ENCODE peak calls at places on chromosomes 5 and 9, in eight cellular contexts. T, V, S, M, X, G, N and A are unnamed samples.

GRCh38 chr5:133790898-133791297 is 177.5 kb downstream of the C5orf15 start:
- DNase-seq in T (no peak), V (no peak), S (no peak), M (no peak), X (no peak), G (no peak), N (no peak), A (no peak)

GRCh38 chr5:67152400-67152799 is 44.2 kb downstream of the CD180 start:
- DNase-seq in T (no peak), V (no peak), S (no peak), M (no peak), X (no peak), G (no peak), N (no peak), A (no peak)

GRCh38 chr9:114286146-114286679 is 36.7 kb upstream of the ORM1 start:
- DNase-seq in T (no peak), V (no peak), S (no peak), M (no peak), X (no peak), G (no peak), N (no peak), A (no peak)

GRCh38 chr9:133162802-133163558 is 734 bp downstream of the GBGT1 start:
- DNase-seq in T (no peak), V (no peak), S (no peak), M (no peak), X (no peak), G (no peak), N (no peak), A (no peak)

GRCh38 chr9:89811896-89812450 is 207.2 kb downstream of the GADD45G start:
- DNase-seq in T (no peak), V (no peak), S (no peak), M (no peak), X (no peak), G (no peak), N (no peak), A (no peak)

GRCh38 chr5:109695005-109695926 is 5.5 kb downstream of the MAN2A1 start:
- DNase-seq in T (peak; percentile 58), V (no peak), S (no peak), M (no peak), X (no peak), G (no peak), N (no peak), A (no peak)

GRCh38 chr9:9804109-9804508 is 808.7 kb downstream of the PTPRD start:
- DNase-seq in T (no peak), V (no peak), S (no peak), M (no peak), X (no peak), G (no peak), N (no peak), A (no peak)

GRCh38 chr5:129094924-129095797 is 612 bp downstream of the ISOC1 start:
- DNase-seq in T (peak; percentile 21), V (no peak), S (peak; percentile 39), M (peak; percentile 57), X (no peak), G (no peak), N (peak; percentile 59), A (peak; percentile 61)

GRCh38 chr5:177432905-177433657 is 6.6 kb downstream of the GRK6 start:
- DNase-seq in T (no peak), V (no peak), S (no peak), M (no peak), X (no peak), G (no peak), N (no peak), A (no peak)

GRCh38 chr5:36692791-36693763 is 86.7 kb downstream of the SLC1A3 start:
- DNase-seq in T (no peak), V (peak; percentile 12), S (peak; percentile 60), M (peak; percentile 65), X (peak; percentile 52), G (no peak), N (peak; percentile 43), A (peak; percentile 72)

GRCh38 chr5:158976035-158976434 is 123.7 kb downstream of the EBF1 start:
- DNase-seq in T (no peak), V (no peak), S (peak; percentile 83), M (no peak), X (peak; percentile 19), G (no peak), N (no peak), A (peak; percentile 83)

GRCh38 chr5:141866111-141866510 is 12.1 kb downstream of the PCDH1 start:
- DNase-seq in T (no peak), V (no peak), S (no peak), M (peak; percentile 79), X (no peak), G (no peak), N (no peak), A (no peak)

GRCh38 chr5:42656661-42657035 is 100.0 kb upstream of the CCDC152 start:
- DNase-seq in T (no peak), V (no peak), S (no peak), M (no peak), X (no peak), G (no peak), N (no peak), A (peak; percentile 18)

GRCh38 chr9:72464819-72465218 is 56.6 kb upstream of the TMC1 start:
- DNase-seq in T (no peak), V (no peak), S (no peak), M (no peak), X (no peak), G (no peak), N (no peak), A (no peak)

GRCh38 chr9:35054185-35054835 is 18.1 kb downstream of the VCP start:
- DNase-seq in T (no peak), V (no peak), S (no peak), M (no peak), X (no peak), G (no peak), N (no peak), A (no peak)

GRCh38 chr9:99978221-99978620 is 71.8 kb downstream of the STX17 start:
- DNase-seq in T (no peak), V (no peak), S (no peak), M (no peak), X (no peak), G (no peak), N (no peak), A (no peak)

GRCh38 chr5:107450531-107450930 is 220.2 kb downstream of the EFNA5 start:
- DNase-seq in T (no peak), V (no peak), S (no peak), M (no peak), X (no peak), G (no peak), N (no peak), A (no peak)

GRCh38 chr5:33408816-33409215 is 31.9 kb upstream of the TARS1 start:
- DNase-seq in T (no peak), V (no peak), S (no peak), M (no peak), X (no peak), G (no peak), N (no peak), A (no peak)

GRCh38 chr5:68465133-68465532 is 249.6 kb downstream of the PIK3R1 start:
- DNase-seq in T (no peak), V (no peak), S (no peak), M (no peak), X (no peak), G (no peak), N (no peak), A (no peak)

GRCh38 chr5:74596930-74597329 is 43.6 kb downstream of the ENC1 start:
- DNase-seq in T (no peak), V (no peak), S (no peak), M (no peak), X (no peak), G (no peak), N (no peak), A (no peak)

GRCh38 chr5:133323464-133323863 is 271.7 kb downstream of the HSPA4 start:
- DNase-seq in T (no peak), V (no peak), S (no peak), M (no peak), X (no peak), G (no peak), N (no peak), A (no peak)

GRCh38 chr5:21882363-21882762 is 970.8 kb downstream of the CDH12 start:
- DNase-seq in T (no peak), V (no peak), S (no peak), M (no peak), X (no peak), G (no peak), N (peak; percentile 69), A (no peak)